ENCODE peak calls at places on chromosomes 2 and 18, in six cellular contexts. W, T, Z, A, Y and C are unnamed samples. For H3K4me1, the result is how much of the 10 kb centered on the place peaks cover.

GRCh38 chr2:205188516-205189138 is 493.7 kb upstream of the NRP2 start:
- DNase-seq in A (no peak), Y (peak), Z (peak), T (peak), W (peak), C (peak)

GRCh38 chr2:191713837-191714236 is 35.9 kb downstream of the NABP1 start:
- DNase-seq in A (no peak), T (peak), Y (no peak), W (no peak), Z (no peak), C (no peak)

GRCh38 chr18:7839548-7839947 is 272.4 kb downstream of the PTPRM start:
- DNase-seq in Z (no peak), T (no peak), A (no peak), W (no peak), Y (no peak), C (no peak)

GRCh38 chr2:20626698-20627471 is 24.0 kb downstream of the HS1BP3 start:
- DNase-seq in Z (peak), W (peak), Y (no peak), T (no peak), A (no peak), C (no peak)

GRCh38 chr2:186544255-186544675 is 45.6 kb upstream of the ITGAV start:
- DNase-seq in T (peak), Y (no peak), W (no peak), A (peak), Z (no peak), C (no peak)

GRCh38 chr2:232367016-232367415 is 11.5 kb upstream of the ALPP start:
- DNase-seq in Y (no peak), T (no peak), Z (no peak), W (peak), A (no peak), C (no peak)

GRCh38 chr2:9739508-9739907 is 103.8 kb upstream of the TAF1B start:
- DNase-seq in T (no peak), Z (peak), Y (peak), W (peak), A (no peak), C (peak)

GRCh38 chr18:48667276-48668254 is 128.7 kb downstream of the CTIF start:
- DNase-seq in Y (peak), A (no peak), T (peak), W (no peak), Z (no peak), C (no peak)

GRCh38 chr2:99821572-99822369 is 320.6 kb downstream of the AFF3 start:
- DNase-seq in Z (no peak), Y (no peak), A (no peak), T (peak), W (no peak), C (no peak)

GRCh38 chr2:237310515-237311114 is 103.3 kb downstream of the COL6A3 start:
- DNase-seq in Z (no peak), A (no peak), Y (no peak), W (no peak), T (no peak), C (no peak)

GRCh38 chr2:65536596-65536995 is 104.2 kb upstream of the SPRED2 start:
- DNase-seq in T (no peak), Z (no peak), Y (no peak), W (no peak), A (no peak), C (no peak)

GRCh38 chr2:238147791-238148190 is 9.3 kb downstream of the KLHL30 start:
- DNase-seq in Y (no peak), Z (no peak), W (no peak), A (no peak), T (no peak), C (no peak)

DNA sequence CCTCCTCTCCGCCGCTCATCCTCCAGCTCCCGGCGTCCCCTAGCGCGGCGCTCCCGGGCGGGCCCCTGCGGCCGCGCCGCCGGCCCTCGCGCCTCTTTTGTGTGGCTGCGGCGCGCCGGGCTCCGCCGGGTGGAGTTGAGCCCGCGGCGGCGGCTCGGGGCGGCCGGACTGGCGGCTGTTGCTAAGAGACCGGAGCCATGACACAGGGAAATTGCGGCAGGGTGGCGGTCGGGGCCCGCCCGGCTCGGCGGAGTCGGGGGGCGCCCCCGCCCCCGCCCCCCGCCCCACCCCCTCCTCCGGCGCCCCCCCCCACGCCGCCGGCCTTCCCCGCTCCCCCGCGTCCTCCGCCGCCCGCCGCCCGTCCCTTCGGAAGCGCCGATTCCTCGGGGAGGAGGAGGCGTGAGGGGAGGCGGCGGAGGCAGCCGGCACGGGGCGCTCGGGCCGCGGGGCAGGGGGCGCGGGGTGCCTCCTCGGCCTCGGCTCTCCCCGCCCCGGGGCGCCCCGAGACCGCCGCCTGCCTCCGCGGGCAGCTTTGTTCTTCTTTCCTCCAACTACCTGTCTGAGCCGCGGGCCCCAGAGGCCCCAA is at the start of gene TMEM200C:
- DNase-seq in Y (peak), A (no peak), W (no peak), T (peak), Z (peak), C (peak)
- H3K4me3 ChIP-seq in Y (peak), A (peak), W (peak), T (peak), Z (peak), C (no peak)

DNA sequence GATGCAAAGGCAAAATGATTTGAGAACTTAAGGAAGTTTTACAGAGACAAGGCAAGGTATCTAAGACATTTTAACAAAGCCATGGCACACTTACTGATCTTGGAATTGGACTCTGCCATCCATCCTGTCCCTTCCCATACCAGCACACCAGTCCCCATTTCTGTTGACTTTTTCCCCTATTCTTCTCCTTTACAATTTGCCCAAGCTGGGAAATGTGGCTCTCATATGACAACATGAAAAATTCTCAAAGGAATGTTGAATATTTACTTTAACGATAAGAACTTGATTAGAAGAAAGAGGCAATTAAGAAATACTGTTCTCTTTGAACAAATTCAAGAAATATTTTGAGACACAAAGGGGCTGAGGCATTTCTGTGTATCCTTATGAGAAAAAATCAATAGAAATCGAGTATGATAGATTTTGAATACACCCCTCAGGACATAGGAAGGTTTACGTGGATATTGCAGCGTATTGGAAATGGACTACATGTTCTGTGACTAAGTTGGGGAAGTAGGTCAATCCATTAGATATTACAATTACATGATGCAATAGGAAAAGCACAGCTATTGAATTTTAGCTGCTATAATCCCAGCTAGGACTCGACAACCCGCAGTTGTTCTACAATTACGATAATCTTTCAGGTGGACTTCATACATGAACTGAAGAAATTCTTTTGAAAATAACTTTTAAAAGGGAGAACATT is 201.6 kb downstream of the TRIB2 start:
- DNase-seq in Y (no peak), Z (no peak), W (no peak), A (no peak), T (no peak), C (no peak)
- H3K27ac ChIP-seq in Y (peak), Z (peak), W (peak), A (peak), T (no peak), C (peak)

GRCh38 chr2:241321033-241321432 is 5.3 kb downstream of the SEPTIN2 start:
- DNase-seq in A (no peak), Y (no peak), T (no peak), Z (no peak), W (no peak), C (no peak)

GRCh38 chr2:241321911-241322310 is 6.2 kb downstream of the SEPTIN2 start:
- DNase-seq in Z (no peak), T (no peak), A (no peak), W (no peak), Y (no peak), C (no peak)

GRCh38 chr2:241325257-241325656 is 9.5 kb downstream of the SEPTIN2 start:
- DNase-seq in T (no peak), W (no peak), A (no peak), Z (no peak), Y (no peak), C (no peak)

GRCh38 chr2:241323777-241324176 is 8.1 kb downstream of the SEPTIN2 start:
- DNase-seq in A (no peak), T (no peak), Z (no peak), W (no peak), Y (no peak), C (no peak)

GRCh38 chr2:241324775-241325174 is 9.1 kb downstream of the SEPTIN2 start:
- DNase-seq in Y (no peak), A (no peak), Z (no peak), W (no peak), T (no peak), C (no peak)
- H3K4me1 ChIP-seq in Y (under half), A (under half), Z (under half), W (under half), T (under half), C (half or more)

DNA sequence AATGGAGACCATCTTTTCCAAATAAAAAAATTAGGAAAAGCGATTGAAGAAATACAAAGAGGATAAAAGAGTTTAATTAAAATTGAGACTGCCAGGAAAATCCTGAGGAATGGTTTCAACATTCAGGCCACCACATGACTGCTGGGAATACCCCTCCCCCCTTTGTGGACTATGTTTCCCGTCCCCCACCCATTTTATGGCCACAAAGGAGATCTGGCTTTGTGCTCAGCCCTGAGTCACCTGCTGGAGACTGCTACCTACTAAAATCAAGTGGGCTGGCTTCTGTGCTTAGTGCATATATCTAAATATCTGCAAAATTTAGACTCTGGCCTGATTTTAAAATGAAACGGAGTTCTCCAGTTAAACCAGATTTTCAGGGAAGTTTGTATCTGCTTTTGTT is 10.1 kb downstream of the RND3 start:
- DNase-seq in Z (no peak), T (peak), Y (peak), A (no peak), W (no peak), C (peak)
- H3K4me3 ChIP-seq in Z (no peak), T (no peak), Y (no peak), A (no peak), W (no peak), C (no peak)